ENCODE peak calls at places on chromosomes 12 and 14, in seven cellular contexts. I is GM23338, Q is stomach, H is H1, G is transverse colon, K is HCT116, S is GM12878. Z is an unnamed sample.
A peak's percentile ranks its signal among the peaks of the same experiment; 100 is the strongest.

GRCh38 chr12:10236720-10237119 is 24.0 kb downstream of the GABARAPL1 start:
- DNase-seq in I (no peak), Q (no peak), H (no peak), G (no peak), K (no peak), S (no peak), Z (no peak)

GRCh38 chr14:83520837-83521236 is 1987.2 kb upstream of the SEL1L start:
- DNase-seq in I (no peak), Q (no peak), H (no peak), G (no peak), K (no peak), S (no peak), Z (no peak)

GRCh38 chr14:61934385-61934784 is 172.2 kb downstream of the SNAPC1 start:
- DNase-seq in I (no peak), Q (no peak), H (no peak), G (no peak), K (no peak), S (no peak), Z (no peak)

GRCh38 chr12:48067250-48067938 is 38.5 kb downstream of the SENP1 start:
- DNase-seq in I (no peak), Q (no peak), H (no peak), G (no peak), K (no peak), S (peak; percentile 3), Z (no peak)

GRCh38 chr12:115251727-115252126 is 567.8 kb upstream of the TBX3 start:
- DNase-seq in I (peak; percentile 39), Q (no peak), H (no peak), G (no peak), K (no peak), S (no peak), Z (no peak)

GRCh38 chr12:95326855-95327254 is 109.2 kb downstream of the VEZT start:
- DNase-seq in I (no peak), Q (no peak), H (no peak), G (no peak), K (no peak), S (no peak), Z (no peak)

GRCh38 chr12:77888611-77889010 is 57.9 kb downstream of the NAV3 start:
- DNase-seq in I (no peak), Q (no peak), H (no peak), G (no peak), K (peak; percentile 67), S (no peak), Z (no peak)

GRCh38 chr14:93330609-93331000 is 2.2 kb downstream of the BTBD7 start:
- DNase-seq in I (no peak), Q (no peak), H (no peak), G (no peak), K (no peak), S (no peak), Z (no peak)

GRCh38 chr12:46661161-46661845 is 164.5 kb downstream of the SLC38A4 start:
- DNase-seq in I (peak; percentile 80), Q (no peak), H (no peak), G (no peak), K (peak; percentile 71), S (peak; percentile 48), Z (peak; percentile 33)

GRCh38 chr12:23949212-23950010 is at the start of gene SOX5:
- DNase-seq in I (peak; percentile 63), Q (peak; percentile 28), H (peak; percentile 45), G (no peak), K (no peak), S (no peak), Z (no peak)

GRCh38 chr12:66048843-66049537 is 81.6 kb downstream of the LLPH start:
- DNase-seq in I (no peak), Q (no peak), H (no peak), G (no peak), K (no peak), S (no peak), Z (no peak)

GRCh38 chr12:53180931-53181645 is 363 bp upstream of the CSAD start:
- DNase-seq in I (peak; percentile 84), Q (peak; percentile 79), H (peak; percentile 84), G (peak; percentile 75), K (peak; percentile 44), S (no peak), Z (peak; percentile 65)

GRCh38 chr12:107385518-107385917 is 292.2 kb upstream of the CRY1 start:
- DNase-seq in I (peak; percentile 24), Q (no peak), H (no peak), G (no peak), K (no peak), S (no peak), Z (peak; percentile 53)

GRCh38 chr14:68667313-68667791 is 125.5 kb downstream of the ZFP36L1 start:
- DNase-seq in I (no peak), Q (no peak), H (no peak), G (no peak), K (no peak), S (no peak), Z (peak; percentile 46)

GRCh38 chr12:131912526-131913274 is 16.4 kb upstream of the PUS1 start:
- DNase-seq in I (no peak), Q (peak; percentile 56), H (no peak), G (peak; percentile 42), K (peak; percentile 57), S (no peak), Z (peak; percentile 50)
- TF ChIP-seq POLR2AphosphoS5 in I (no peak), Q (no peak), H (no peak), G (no peak), K (no peak), S (no peak), Z (peak; percentile 49)

GRCh38 chr12:2959508-2960431 is 573 bp downstream of the TEAD4 start:
- DNase-seq in I (peak; percentile 49), Q (peak; percentile 30), H (peak; percentile 73), G (peak; percentile 43), K (no peak), S (no peak), Z (peak; percentile 33)

GRCh38 chr12:2959194-2959507 is at the start of gene TEAD4:
- DNase-seq in I (peak; percentile 97), Q (peak; percentile 64), H (peak; percentile 87), G (peak; percentile 71), K (peak; percentile 39), S (no peak), Z (peak; percentile 60)

GRCh38 chr12:2957816-2958431 is 1.3 kb upstream of the TEAD4 start:
- DNase-seq in I (no peak), Q (no peak), H (no peak), G (no peak), K (no peak), S (no peak), Z (no peak)

GRCh38 chr12:2960432-2960956 is 1.3 kb downstream of the TEAD4 start:
- DNase-seq in I (no peak), Q (no peak), H (peak; percentile 57), G (no peak), K (no peak), S (no peak), Z (no peak)

GRCh38 chr12:2958432-2959193 is 584 bp upstream of the TEAD4 start:
- DNase-seq in I (peak; percentile 61), Q (peak; percentile 54), H (peak; percentile 79), G (peak; percentile 73), K (peak; percentile 33), S (no peak), Z (peak; percentile 42)
- TF ChIP-seq CTCF in I (no peak), Q (no peak), H (no peak), G (no peak), K (no peak), S (no peak), Z (no peak)

GRCh38 chr14:74140374-74140850 is 55.7 kb downstream of the LIN52 start:
- DNase-seq in I (peak; percentile 29), Q (no peak), H (no peak), G (peak; percentile 72), K (no peak), S (no peak), Z (no peak)

GRCh38 chr14:74147571-74147970 is 62.8 kb downstream of the LIN52 start:
- DNase-seq in I (no peak), Q (no peak), H (no peak), G (no peak), K (no peak), S (no peak), Z (no peak)

GRCh38 chr14:74144789-74145188 is 60.0 kb downstream of the LIN52 start:
- DNase-seq in I (no peak), Q (no peak), H (no peak), G (no peak), K (no peak), S (no peak), Z (no peak)

GRCh38 chr14:74142523-74142922 is 57.8 kb downstream of the LIN52 start:
- DNase-seq in I (no peak), Q (no peak), H (no peak), G (no peak), K (no peak), S (no peak), Z (no peak)

DNA sequence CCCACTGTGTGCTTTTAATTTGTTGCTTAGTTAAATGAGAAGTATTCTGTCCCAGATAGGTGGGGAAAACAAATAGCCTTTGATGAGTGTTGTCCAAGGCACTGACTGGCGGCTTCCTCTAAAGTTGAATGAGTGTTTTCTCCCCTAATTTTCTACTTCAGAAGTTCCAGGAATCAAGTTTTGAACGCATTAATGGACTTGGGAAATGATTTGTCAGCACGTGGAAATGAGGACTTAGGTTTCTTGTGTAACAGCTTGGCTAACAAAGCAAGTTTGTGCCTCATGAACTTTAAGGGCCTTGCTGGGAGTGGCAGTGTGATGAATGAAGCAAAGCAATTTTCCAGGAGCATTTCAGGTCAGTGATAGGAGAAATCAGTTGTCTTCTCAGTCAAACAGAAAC is 56.9 kb downstream of the LIN52 start:
- DNase-seq in I (no peak), Q (no peak), H (no peak), G (no peak), K (no peak), S (no peak), Z (no peak)
- TF ChIP-seq POLR2AphosphoS5 in I (no peak), Q (no peak), H (no peak), G (no peak), K (no peak), S (no peak), Z (no peak)

DNA sequence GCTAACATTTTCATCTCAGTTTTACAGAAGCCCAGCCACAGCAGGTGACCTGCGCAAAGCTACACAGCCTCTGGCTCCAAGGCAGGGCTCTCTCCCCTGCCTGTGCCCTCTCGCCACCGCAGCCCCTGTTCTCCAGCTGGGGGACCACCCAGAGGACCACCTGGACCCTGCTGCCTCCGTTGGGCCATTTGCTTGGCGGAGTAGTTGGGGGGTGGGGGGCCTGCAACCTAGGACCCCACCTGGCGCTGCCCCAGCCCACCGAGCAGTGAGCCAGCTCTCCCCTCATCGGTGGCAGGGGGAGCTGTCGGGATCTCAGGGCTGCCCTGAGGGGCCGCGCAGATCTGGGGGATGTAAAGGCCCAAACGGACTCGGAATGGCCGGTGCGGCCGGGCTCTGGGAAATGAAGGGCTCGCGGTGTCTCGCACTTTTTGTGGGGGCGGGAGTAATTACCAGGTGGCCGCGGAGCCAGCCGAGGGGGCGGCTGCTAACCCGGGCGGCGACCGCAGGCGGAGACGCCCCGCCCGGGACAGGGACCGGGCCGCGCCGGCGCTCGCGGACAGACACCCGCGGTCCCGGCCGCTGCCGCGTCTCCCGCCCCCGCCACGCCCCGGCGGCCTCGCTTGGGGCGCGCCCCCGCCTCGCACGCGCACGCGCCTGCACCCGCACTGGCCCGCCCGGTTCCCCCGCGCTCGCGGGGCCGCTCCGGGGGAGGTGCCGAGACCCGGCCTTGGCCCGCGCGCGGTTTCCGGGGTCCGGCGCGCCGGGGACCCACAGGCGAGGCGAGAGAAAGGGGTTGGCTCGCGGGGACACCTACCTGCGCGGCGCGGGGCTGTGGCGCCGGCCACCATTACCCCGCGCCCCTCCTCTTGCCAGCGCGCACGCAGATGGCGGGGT is 8.6 kb upstream of the GPR68 start:
- DNase-seq in I (peak; percentile 88), Q (peak; percentile 54), H (peak; percentile 81), G (peak; percentile 63), K (no peak), S (no peak), Z (peak; percentile 44)
- TF ChIP-seq CTCF in I (peak; percentile 46), Q (no peak), H (peak; percentile 41), G (no peak), K (no peak), S (peak; percentile 6), Z (no peak)